ENCODE peak calls at places on chromosomes 16 and 17, in seven cellular contexts. H, V, B, Q, G, F and A are unnamed samples.

GRCh38 chr17:3986270-3986938 is 22.2 kb upstream of the ATP2A3 start:
- DNase-seq in H (no peak), G (no peak), Q (no peak), V (no peak), B (no peak), F (no peak), A (no peak)

GRCh38 chr16:53922805-53923645 is 219.1 kb downstream of the FTO start:
- DNase-seq in H (no peak), G (no peak), B (no peak), Q (no peak), V (no peak), F (no peak), A (no peak)

GRCh38 chr16:19517424-19518089 is 4.3 kb downstream of the GDE1 start:
- DNase-seq in B (peak), G (no peak), F (no peak), H (no peak), Q (no peak), V (no peak), A (no peak)

GRCh38 chr17:29593546-29594440 is 861 bp downstream of the ANKRD13B start:
- DNase-seq in V (peak), B (no peak), G (no peak), H (no peak), Q (no peak), F (no peak), A (peak)

GRCh38 chr16:69822174-69822935 is 60.2 kb downstream of the WWP2 start:
- DNase-seq in B (no peak), Q (no peak), F (no peak), G (no peak), H (no peak), V (no peak), A (no peak)

GRCh38 chr17:73552300-73553088 is 91.8 kb downstream of the SDK2 start:
- DNase-seq in B (no peak), F (no peak), G (no peak), V (no peak), H (no peak), Q (no peak), A (no peak)

GRCh38 chr17:17366941-17367885 is 64.0 kb downstream of the NT5M start:
- DNase-seq in H (no peak), B (no peak), V (no peak), G (no peak), Q (no peak), F (no peak), A (no peak)

GRCh38 chr16:9089660-9090059 is 1.8 kb upstream of the HAPSTR1 start:
- DNase-seq in H (no peak), F (no peak), G (no peak), B (no peak), Q (no peak), V (no peak), A (no peak)

GRCh38 chr17:55348749-55349354 is 72.8 kb downstream of the MMD start:
- DNase-seq in V (peak), H (peak), Q (peak), G (peak), B (peak), F (peak), A (peak)

GRCh38 chr17:55177159-55177913 is 87.4 kb upstream of the HLF start:
- DNase-seq in F (no peak), Q (no peak), H (no peak), B (peak), G (no peak), V (peak), A (peak)

GRCh38 chr17:16255481-16255901 is 38.5 kb downstream of the PIGL start:
- DNase-seq in Q (no peak), H (no peak), F (no peak), V (no peak), B (no peak), G (peak), A (no peak)

GRCh38 chr16:66357523-66357928 is 9.0 kb upstream of the CDH5 start:
- DNase-seq in G (peak), B (peak), Q (no peak), V (peak), H (peak), F (peak), A (peak)

GRCh38 chr16:30395992-30396560 is 856 bp downstream of the ZNF48 start:
- DNase-seq in H (peak), Q (no peak), V (peak), G (no peak), B (no peak), F (no peak), A (no peak)

GRCh38 chr17:68457168-68457538 is at the start of gene WIPI1:
- DNase-seq in V (peak), H (no peak), B (no peak), F (no peak), G (peak), Q (no peak), A (no peak)

GRCh38 chr17:74055508-74056160 is 147.8 kb upstream of the RPL38 start:
- DNase-seq in B (no peak), F (no peak), Q (no peak), H (no peak), V (peak), G (no peak), A (no peak)

GRCh38 chr17:69724236-69724635 is 309.7 kb downstream of the MAP2K6 start:
- DNase-seq in V (no peak), H (no peak), F (no peak), B (peak), G (no peak), Q (no peak), A (no peak)

GRCh38 chr16:28067604-28068382 is 4.3 kb upstream of the GSG1L start:
- DNase-seq in H (no peak), Q (no peak), B (peak), V (no peak), G (no peak), F (no peak), A (no peak)

GRCh38 chr17:83062818-83063671 is 16.4 kb upstream of the METRNL start:
- DNase-seq in B (no peak), G (peak), Q (no peak), H (no peak), V (no peak), F (peak), A (no peak)

GRCh38 chr16:12899529-12900168 is 1.7 kb upstream of the SHISA9 start:
- DNase-seq in F (no peak), Q (no peak), B (no peak), V (no peak), G (no peak), H (no peak), A (no peak)

GRCh38 chr16:77788196-77789084 is at the start of gene VAT1L:
- DNase-seq in B (peak), Q (peak), G (peak), F (peak), V (peak), H (peak), A (peak)

GRCh38 chr17:50603340-50603739 is 31.3 kb upstream of the ABCC3 start:
- DNase-seq in V (peak), G (no peak), F (peak), H (peak), Q (no peak), B (no peak), A (peak)

GRCh38 chr16:58418601-58419000 is 26.3 kb downstream of the GINS3 start:
- DNase-seq in F (no peak), B (peak), G (no peak), Q (no peak), H (no peak), V (no peak), A (no peak)

GRCh38 chr17:38667099-38667786 is 7.5 kb downstream of the EPOP start:
- DNase-seq in V (peak), B (peak), Q (peak), G (peak), F (peak), H (peak), A (peak)

GRCh38 chr17:9802701-9803100 is 11.3 kb upstream of the DHRS7C start:
- DNase-seq in Q (no peak), H (no peak), B (no peak), F (no peak), V (no peak), G (no peak), A (no peak)

GRCh38 chr17:44733753-44734152 is 25.0 kb upstream of the ADAM11 start:
- DNase-seq in G (no peak), H (peak), B (peak), Q (no peak), V (no peak), F (peak), A (peak)